ENCODE peak calls at places on chromosomes 16 and 17, in six cellular contexts. D, Q, N, A, T and V are unnamed samples.
A peak's percentile ranks its signal among the peaks of the same experiment; 100 is the strongest.

GRCh38 chr17:8289103-8289397 is 580 bp downstream of the RANGRF start:
- DNase-seq in D (no peak), Q (no peak), N (peak; percentile 80), A (no peak), T (no peak), V (peak; percentile 94)

GRCh38 chr17:3513305-3514035 is 37.7 kb downstream of the ASPA start:
- DNase-seq in D (no peak), Q (no peak), N (no peak), A (no peak), T (no peak), V (no peak)

GRCh38 chr16:1163567-1164055 is 10.7 kb downstream of the CACNA1H start:
- DNase-seq in D (no peak), Q (no peak), N (no peak), A (no peak), T (no peak), V (no peak)

GRCh38 chr17:61574542-61575351 is 16.3 kb downstream of the NACA2 start:
- DNase-seq in D (no peak), Q (no peak), N (peak; percentile 61), A (no peak), T (peak; percentile 57), V (no peak)

GRCh38 chr17:149897-150575 is 12.7 kb downstream of the SCGB1C2 start:
- DNase-seq in D (no peak), Q (no peak), N (no peak), A (no peak), T (no peak), V (peak; percentile 18)

GRCh38 chr16:16120382-16121184 is 102.7 kb downstream of the ABCC6 start:
- DNase-seq in D (peak; percentile 47), Q (no peak), N (peak; percentile 58), A (no peak), T (no peak), V (peak; percentile 87)

GRCh38 chr17:4407851-4408250 is 25.9 kb upstream of the SPNS3 start:
- DNase-seq in D (no peak), Q (no peak), N (no peak), A (no peak), T (no peak), V (no peak)

GRCh38 chr16:85485379-85485778 is 127.7 kb upstream of the GSE1 start:
- DNase-seq in D (no peak), Q (no peak), N (no peak), A (no peak), T (no peak), V (no peak)

GRCh38 chr17:70408768-70409167 is 239.4 kb downstream of the KCNJ2 start:
- DNase-seq in D (no peak), Q (no peak), N (no peak), A (no peak), T (no peak), V (no peak)

GRCh38 chr17:46056800-46057304 is 57.8 kb downstream of the STH start:
- DNase-seq in D (no peak), Q (no peak), N (no peak), A (no peak), T (peak; percentile 74), V (no peak)

GRCh38 chr17:50112694-50113093 is 17.3 kb downstream of the SAMD14 start:
- DNase-seq in D (no peak), Q (no peak), N (no peak), A (no peak), T (no peak), V (no peak)

GRCh38 chr17:8857919-8858318 is 9.6 kb downstream of the PIK3R6 start:
- DNase-seq in D (no peak), Q (no peak), N (no peak), A (no peak), T (peak; percentile 87), V (no peak)

GRCh38 chr17:73952136-73952497 is 251.4 kb upstream of the RPL38 start:
- DNase-seq in D (no peak), Q (no peak), N (peak; percentile 53), A (no peak), T (no peak), V (no peak)

GRCh38 chr16:78560997-78561396 is 461.5 kb downstream of the WWOX start:
- DNase-seq in D (no peak), Q (no peak), N (no peak), A (no peak), T (no peak), V (no peak)

GRCh38 chr16:28986492-28986891 is 1.6 kb downstream of the LAT start:
- DNase-seq in D (no peak), Q (no peak), N (no peak), A (no peak), T (no peak), V (no peak)

GRCh38 chr16:75570351-75571104 is 4.3 kb downstream of the GABARAPL2 start:
- DNase-seq in D (no peak), Q (no peak), N (no peak), A (no peak), T (no peak), V (no peak)

GRCh38 chr16:75566040-75566888 is at the start of gene GABARAPL2:
- DNase-seq in D (peak; percentile 74), Q (peak; percentile 78), N (peak; percentile 94), A (peak; percentile 76), T (peak; percentile 70), V (peak; percentile 93)

GRCh38 chr16:75566889-75567255 is 693 bp downstream of the GABARAPL2 start:
- DNase-seq in D (no peak), Q (no peak), N (peak; percentile 34), A (no peak), T (no peak), V (no peak)

GRCh38 chr16:75565640-75566039 is 539 bp upstream of the GABARAPL2 start:
- DNase-seq in D (no peak), Q (no peak), N (no peak), A (no peak), T (no peak), V (no peak)

GRCh38 chr16:75567911-75568310 is 1.7 kb downstream of the GABARAPL2 start:
- DNase-seq in D (no peak), Q (no peak), N (no peak), A (no peak), T (no peak), V (no peak)
- H3K4me1 ChIP-seq in D (peaks cover 10% of the 10 kb centered on the region), Q (no peaks in the 10 kb centered on the region), N (no peaks in the 10 kb centered on the region), A (peaks cover 12% of the 10 kb centered on the region), T (peaks cover 11% of the 10 kb centered on the region), V (peaks cover 19% of the 10 kb centered on the region)

GRCh38 chr16:50547944-50548658 is at the start of gene NKD1:
- DNase-seq in D (peak; percentile 73), Q (no peak), N (peak; percentile 86), A (peak; percentile 81), T (peak; percentile 41), V (peak; percentile 67)

GRCh38 chr16:50548659-50549560 is 714 bp downstream of the NKD1 start:
- DNase-seq in D (peak; percentile 29), Q (no peak), N (no peak), A (peak; percentile 24), T (peak; percentile 18), V (no peak)

GRCh38 chr16:50551243-50551642 is 3.0 kb downstream of the NKD1 start:
- DNase-seq in D (no peak), Q (no peak), N (no peak), A (no peak), T (no peak), V (no peak)

GRCh38 chr16:50549561-50549915 is 1.3 kb downstream of the NKD1 start:
- DNase-seq in D (no peak), Q (no peak), N (no peak), A (no peak), T (no peak), V (no peak)

GRCh38 chr16:50550035-50550434 is 1.8 kb downstream of the NKD1 start:
- DNase-seq in D (peak; percentile 38), Q (no peak), N (no peak), A (peak; percentile 32), T (no peak), V (no peak)
- H3K4me3 ChIP-seq in D (peak overlapping the region; percentile 80), Q (no peak overlapping the region), N (no peak overlapping the region), A (peak overlapping the region; percentile 74), T (no peak overlapping the region), V (no peak overlapping the region)

GRCh38 chr16:89393731-89394406 is 96.5 kb downstream of the ANKRD11 start:
- DNase-seq in D (no peak), Q (no peak), N (no peak), A (no peak), T (no peak), V (no peak)
- H3K4me1 ChIP-seq in D (peaks cover 5% of the 10 kb centered on the region), Q (peaks cover 40% of the 10 kb centered on the region), N (peaks cover 14% of the 10 kb centered on the region), A (peaks cover 13% of the 10 kb centered on the region), T (peaks cover 50% of the 10 kb centered on the region), V (peaks cover 13% of the 10 kb centered on the region)

DNA sequence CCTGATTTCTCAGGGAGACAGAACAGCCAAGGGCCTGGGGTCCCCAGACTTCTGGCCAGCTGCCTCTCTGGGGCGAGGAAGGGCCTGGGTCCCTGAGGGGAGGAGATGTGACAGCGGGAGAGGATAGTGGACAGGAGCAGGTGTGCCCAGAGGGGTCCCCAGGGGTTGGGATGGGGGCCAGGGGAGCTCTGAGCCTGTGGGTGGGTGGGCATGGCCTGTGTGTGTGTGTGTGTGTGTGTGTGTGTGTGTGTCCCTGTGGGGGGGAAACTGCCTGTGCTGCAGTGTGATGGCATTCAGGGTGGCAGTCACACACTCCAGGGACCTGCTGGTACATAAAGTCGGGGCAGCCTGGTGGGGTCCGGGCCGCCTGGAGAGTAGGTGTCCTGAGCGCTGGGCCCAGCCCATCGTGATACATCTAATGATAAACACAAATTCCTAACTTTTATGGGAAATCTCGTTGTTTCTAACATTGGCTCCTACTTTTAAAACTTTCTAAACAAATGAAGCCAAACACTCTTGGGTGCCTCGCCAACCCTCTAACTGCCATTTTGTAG is 1.4 kb downstream of the ITGB4 start:
- DNase-seq in D (no peak), Q (no peak), N (no peak), A (no peak), T (no peak), V (no peak)
- H3K4me3 ChIP-seq in D (no peak overlapping the region), Q (peak overlapping the region; percentile 93), N (no peak overlapping the region), A (no peak overlapping the region), T (peak overlapping the region; percentile 72), V (no peak overlapping the region)

DNA sequence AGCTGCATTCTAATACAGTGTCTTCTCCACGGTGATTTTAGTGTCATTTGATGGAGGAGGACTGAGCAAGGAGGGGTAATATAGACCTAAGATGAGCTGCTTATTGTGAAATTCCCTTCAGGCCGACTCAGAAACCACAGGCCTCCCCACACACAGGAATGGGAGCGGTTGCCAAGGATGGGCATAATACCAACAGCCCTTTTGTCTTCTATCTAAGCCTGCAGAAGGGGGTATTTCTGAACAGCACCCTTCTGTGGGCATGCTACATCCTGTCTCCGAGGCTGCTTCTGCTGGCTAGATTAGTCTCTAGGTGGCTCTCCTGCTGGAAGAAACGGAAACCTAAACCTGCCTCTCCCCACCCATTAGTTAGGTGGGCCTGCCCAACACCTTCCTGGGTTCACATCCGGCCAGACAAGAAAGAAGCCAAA is 72.9 kb downstream of the CCDC182 start:
- DNase-seq in D (no peak), Q (no peak), N (no peak), A (no peak), T (peak; percentile 93), V (no peak)
- H3K4me1 ChIP-seq in D (no peaks in the 10 kb centered on the region), Q (no peaks in the 10 kb centered on the region), N (peaks cover 64% of the 10 kb centered on the region), A (no peaks in the 10 kb centered on the region), T (peaks cover 25% of the 10 kb centered on the region), V (no peaks in the 10 kb centered on the region)